ENCODE peak calls at places on chromosomes 16 and 17, in eight cellular contexts. J is activated CD8-positive, alpha-beta memory T cell treated with anti-CD3 and anti-CD28 coated beads, Interleukin-2, amount 50 U/mL, for 48 hours; A is GM06990; X is activated CD8-positive, alpha-beta T cell treated with anti-CD3 and anti-CD28 coated beads for 36 hours; R is prostate gland; Z is mesendoderm; S is stimulated activated CD8-positive, alpha-beta memory T cell treated with anti-CD3 and anti-CD28 coated beads, Interleukin-4, amount 100 ng/mL, for 4 hours; N is activated T-helper 1 cell treated with anti-CD3 and anti-CD28 coated beads, Interleukin-2, amount 50 U/mL, for 16 hours. E is an unnamed sample.

GRCh38 chr17:72984145-72984924 is 108.2 kb downstream of the SLC39A11 start:
- DNase-seq in A (no peak), N (no peak), S (no peak), J (no peak), X (no peak), R (no peak), Z (peak), E (no peak)

GRCh38 chr16:14061732-14062259 is 9.3 kb upstream of the MRTFB start:
- DNase-seq in Z (no peak), A (no peak), N (no peak), J (no peak), X (no peak), R (no peak), S (no peak), E (no peak)

GRCh38 chr17:8018436-8018835 is 16.0 kb downstream of the GUCY2D start:
- DNase-seq in X (no peak), Z (no peak), J (no peak), N (no peak), A (no peak), R (no peak), S (no peak), E (no peak)

GRCh38 chr17:39736319-39737165 is 1.2 kb upstream of the GRB7 start:
- DNase-seq in X (no peak), S (no peak), J (no peak), N (no peak), Z (peak), A (no peak), R (no peak), E (no peak)

GRCh38 chr16:30786115-30786935 is 680 bp downstream of the ZNF629 start:
- DNase-seq in Z (peak), N (no peak), X (peak), J (no peak), R (no peak), S (no peak), A (no peak), E (no peak)

GRCh38 chr17:63406689-63407330 is 39.3 kb downstream of the CYB561 start:
- DNase-seq in Z (peak), A (peak), N (peak), S (peak), X (peak), J (no peak), R (peak), E (no peak)

GRCh38 chr16:12260647-12261262 is 284.2 kb downstream of the SNX29 start:
- DNase-seq in Z (peak), X (no peak), J (no peak), R (no peak), S (no peak), A (no peak), N (no peak), E (no peak)

GRCh38 chr17:43840814-43841213 is 6.2 kb upstream of the CD300LG start:
- DNase-seq in R (no peak), J (no peak), X (no peak), S (no peak), Z (peak), N (no peak), A (no peak), E (no peak)

GRCh38 chr16:84410361-84411138 is 42.2 kb downstream of the ATP2C2 start:
- DNase-seq in N (no peak), J (no peak), A (no peak), S (no peak), R (peak), X (no peak), Z (no peak), E (no peak)

GRCh38 chr16:57530531-57531252 is 5.7 kb downstream of the CCDC102A start:
- DNase-seq in S (no peak), Z (no peak), R (no peak), N (no peak), X (no peak), A (no peak), J (peak), E (peak)

GRCh38 chr17:58352843-58353719 is 1.1 kb upstream of the SUPT4H1 start:
- DNase-seq in A (peak), R (peak), Z (peak), S (no peak), N (no peak), J (peak), X (peak), E (no peak)

GRCh38 chr16:11431915-11432465 is 86.7 kb downstream of the RMI2 start:
- DNase-seq in A (no peak), Z (peak), X (no peak), R (no peak), N (no peak), S (no peak), J (no peak), E (no peak)

GRCh38 chr16:8278181-8278580 is 312.1 kb downstream of the TMEM114 start:
- DNase-seq in X (no peak), R (no peak), Z (peak), S (no peak), J (no peak), N (no peak), A (no peak), E (no peak)

GRCh38 chr17:82196273-82196672 is 16.4 kb downstream of the CCDC57 start:
- DNase-seq in Z (no peak), N (no peak), S (no peak), X (no peak), A (no peak), R (no peak), J (no peak), E (no peak)

GRCh38 chr17:6254036-6254435 is 180.9 kb downstream of the AIPL1 start:
- DNase-seq in Z (no peak), J (no peak), N (no peak), X (no peak), S (no peak), A (no peak), R (no peak), E (no peak)

GRCh38 chr17:75878174-75878998 is at the start of gene TRIM47:
- DNase-seq in A (peak), R (peak), S (no peak), X (peak), N (no peak), Z (peak), J (peak), E (no peak)

GRCh38 chr17:51258756-51259573 is 884 bp downstream of the MBTD1 start:
- DNase-seq in X (peak), S (no peak), J (no peak), R (peak), N (no peak), A (no peak), Z (peak), E (no peak)

GRCh38 chr16:11224096-11224893 is 31.7 kb downstream of the SOCS1 start:
- DNase-seq in R (peak), N (peak), A (peak), J (peak), S (peak), Z (peak), X (peak), E (no peak)